ENCODE peak calls at places on chromosome 12, in six cellular contexts. H is H1; O is GM12864; Q is testis; N is CD8-positive, alpha-beta T cell; D is fibroblast of the aortic adventitia. Y is an unnamed sample.

GRCh38 chr12:47954058-47954457 is 9.3 kb upstream of the TMEM106C start:
- DNase-seq in O (no peak), D (no peak), H (no peak), N (no peak), Q (no peak), Y (no peak)

GRCh38 chr12:26429070-26429691 is 233.8 kb downstream of the SSPN start:
- DNase-seq in N (no peak), O (no peak), D (no peak), Q (no peak), H (no peak), Y (no peak)

GRCh38 chr12:45458238-45458637 is 242.3 kb downstream of the ANO6 start:
- DNase-seq in O (no peak), Q (no peak), H (no peak), D (peak; percentile 70), N (no peak), Y (no peak)

GRCh38 chr12:104376650-104377506 is 73.3 kb downstream of the EID3 start:
- DNase-seq in Q (no peak), D (no peak), N (no peak), H (no peak), O (no peak), Y (no peak)

GRCh38 chr12:53954694-53955035 is at the start of gene HOXC12:
- DNase-seq in D (no peak), N (no peak), Q (no peak), O (no peak), H (no peak), Y (no peak)

GRCh38 chr12:89701606-89702206 is 6.9 kb downstream of the ATP2B1 start:
- DNase-seq in D (no peak), H (no peak), N (no peak), Q (no peak), O (no peak), Y (peak; percentile 22)

GRCh38 chr12:89345830-89346740 is 6.2 kb downstream of the DUSP6 start:
- DNase-seq in N (peak; percentile 15), D (peak; percentile 52), Q (peak; percentile 39), O (peak; percentile 92), H (no peak), Y (peak; percentile 92)

GRCh38 chr12:28704477-28705169 is 444.5 kb upstream of the FAR2 start:
- DNase-seq in D (peak; percentile 46), O (no peak), Q (no peak), H (no peak), N (no peak), Y (no peak)

DNA sequence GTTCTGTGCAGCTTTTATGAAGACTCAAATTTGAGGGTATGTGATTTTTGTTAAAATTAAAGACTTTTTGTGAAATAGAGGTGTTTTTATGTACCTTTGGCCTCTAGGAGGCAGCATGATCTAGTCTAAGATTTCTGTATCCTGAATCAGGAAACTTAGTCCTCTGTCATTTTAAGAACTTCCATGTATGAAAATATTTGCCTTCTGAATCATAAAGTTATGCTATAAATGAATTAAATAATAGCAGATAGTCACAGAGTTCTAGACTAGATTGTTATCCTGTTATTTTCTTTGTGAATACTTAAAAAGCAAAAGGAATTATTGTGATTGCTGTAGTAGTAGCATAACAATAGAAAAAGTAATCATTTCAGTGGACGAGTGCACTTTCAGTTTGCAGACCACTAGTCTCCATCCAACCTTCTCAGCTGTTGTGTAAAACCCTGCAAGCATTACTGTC is 56.3 kb downstream of the FGD4 start:
- DNase-seq in O (peak; percentile 31), Q (no peak), N (peak; percentile 14), H (no peak), D (peak; percentile 89), Y (peak; percentile 65)
- H3K4me3 ChIP-seq in O (no peak overlapping the region), Q (no peak overlapping the region), N (no peak overlapping the region), H (no peak overlapping the region), D (peak overlapping the region; percentile 51), Y (peak overlapping the region; percentile 20)

GRCh38 chr12:113463746-113464743 is 7.6 kb downstream of the LHX5 start:
- DNase-seq in D (no peak), O (no peak), Q (no peak), N (no peak), H (no peak), Y (no peak)

GRCh38 chr12:113462117-113462774 is 9.4 kb downstream of the LHX5 start:
- DNase-seq in H (no peak), N (peak; percentile 65), O (no peak), D (peak; percentile 76), Q (peak; percentile 91), Y (peak; percentile 62)

GRCh38 chr12:113459981-113460380 is 11.7 kb downstream of the LHX5 start:
- DNase-seq in D (no peak), N (no peak), H (no peak), O (no peak), Q (no peak), Y (no peak)

GRCh38 chr12:113462880-113463745 is 8.6 kb downstream of the LHX5 start:
- DNase-seq in D (no peak), O (no peak), Q (no peak), H (no peak), N (no peak), Y (no peak)

DNA sequence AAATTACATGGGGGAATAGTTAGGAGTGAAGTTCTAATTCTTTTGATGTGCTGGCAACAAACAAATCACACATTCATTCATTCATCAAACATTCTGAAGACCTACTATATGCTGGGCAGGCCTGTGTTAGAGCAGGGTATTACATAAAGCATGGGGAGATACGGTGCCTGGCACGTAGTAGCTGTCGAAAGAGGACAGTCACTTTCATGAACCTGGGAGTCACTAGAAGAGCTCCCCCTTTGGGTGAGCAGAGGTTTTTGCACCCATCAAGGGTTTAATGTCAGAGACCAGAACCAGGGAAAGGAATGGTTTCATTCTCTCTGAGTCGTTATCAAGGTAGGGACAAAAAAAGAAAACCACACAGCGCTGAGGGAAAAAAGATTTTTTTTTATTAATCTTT is 10.0 kb downstream of the LHX5 start:
- DNase-seq in D (no peak), H (no peak), N (no peak), O (no peak), Q (no peak), Y (peak; percentile 35)
- TF ChIP-seq CTCF in D (peak; percentile 62), H (peak; percentile 85), N (no peak), O (peak; percentile 70), Q (no peak), Y (peak; percentile 58)

DNA sequence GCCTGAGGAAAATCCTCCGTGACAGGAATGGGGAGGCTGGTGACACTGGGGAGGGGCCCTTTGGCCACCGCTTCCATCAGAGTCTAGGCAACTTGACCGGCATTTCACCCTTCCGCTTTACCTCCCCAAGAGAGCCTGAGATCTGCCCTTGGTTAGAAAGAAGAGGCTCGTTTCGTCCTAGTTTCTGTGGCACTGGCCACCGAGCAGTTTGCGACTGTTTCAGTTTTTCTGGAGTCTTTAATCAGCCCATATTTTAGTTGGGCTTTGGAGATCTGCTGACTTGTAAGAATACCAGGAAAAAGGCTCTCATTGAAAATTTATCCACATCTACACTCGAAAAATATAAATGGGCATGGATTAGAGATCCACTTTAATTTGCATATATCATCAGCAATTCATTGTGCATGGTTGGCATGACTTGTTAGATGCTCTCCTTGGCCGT is 414 bp upstream of the ANKS1B start:
- DNase-seq in N (no peak), O (no peak), H (no peak), D (peak; percentile 17), Q (no peak), Y (peak; percentile 21)
- H3K4me3 ChIP-seq in N (no peak overlapping the region), O (peak overlapping the region; percentile 58), H (peak overlapping the region; percentile 66), D (peak overlapping the region; percentile 69), Q (peak overlapping the region; percentile 70), Y (peak overlapping the region; percentile 66)

GRCh38 chr12:92574046-92574783 is 128.6 kb upstream of the PLEKHG7 start:
- DNase-seq in N (no peak), D (no peak), Q (no peak), O (no peak), H (no peak), Y (no peak)
- TF ChIP-seq CTCF in N (peak; percentile 21), D (no peak), Q (no peak), O (peak; percentile 31), H (peak; percentile 60), Y (peak; percentile 15)

DNA sequence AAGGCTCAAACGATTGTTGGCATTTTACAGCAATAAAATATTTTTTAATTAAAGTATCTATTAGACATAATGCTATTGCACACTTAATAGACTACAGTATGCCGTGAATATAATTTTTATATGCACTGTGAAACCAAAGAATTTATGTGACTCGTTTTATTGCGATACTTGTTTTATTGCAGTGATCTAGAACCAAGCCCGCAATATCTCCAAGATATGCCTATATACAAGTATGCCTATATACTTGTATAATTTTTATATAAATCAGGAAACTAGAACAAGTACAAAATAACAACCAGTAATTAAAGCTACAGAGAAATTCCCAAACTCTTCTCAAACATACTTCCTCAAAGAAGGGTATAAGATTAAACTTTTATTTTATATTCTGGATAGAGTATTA is 31.3 kb downstream of the EEA1 start:
- DNase-seq in N (no peak), Q (no peak), D (no peak), H (no peak), O (no peak), Y (no peak)
- H3K4me3 ChIP-seq in N (no peak overlapping the region), Q (no peak overlapping the region), D (no peak overlapping the region), H (no peak overlapping the region), O (no peak overlapping the region), Y (no peak overlapping the region)

DNA sequence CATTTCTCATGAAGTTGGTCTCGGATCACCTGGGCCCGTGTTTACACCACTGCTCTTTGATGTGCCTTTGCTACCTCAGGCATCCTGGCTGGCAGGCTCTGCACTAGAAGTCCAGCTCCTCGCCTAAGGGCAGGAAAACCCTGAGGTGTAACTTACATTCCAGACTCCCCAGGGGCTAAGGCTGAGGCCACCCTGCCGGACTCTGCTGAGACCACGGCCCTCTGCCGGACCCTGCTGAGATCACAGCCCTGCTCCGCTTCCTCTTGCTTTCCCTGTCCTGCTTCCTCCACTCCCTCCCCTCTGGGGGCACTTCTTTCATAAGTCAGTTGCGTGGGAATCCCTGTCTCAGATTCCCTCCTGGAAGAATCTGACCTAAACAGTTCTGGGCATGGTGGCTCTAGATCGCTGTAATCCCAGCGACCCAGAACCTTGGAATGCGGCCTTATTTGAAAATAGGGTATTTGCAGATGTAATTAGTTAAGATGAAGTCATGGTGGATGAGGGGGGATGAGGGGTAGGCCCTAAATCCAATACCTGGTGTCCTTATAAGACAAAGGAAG is 17.2 kb downstream of the RILPL1 start:
- DNase-seq in N (no peak), H (no peak), D (no peak), O (no peak), Q (no peak), Y (no peak)
- TF ChIP-seq CTCF in N (no peak), H (no peak), D (no peak), O (no peak), Q (no peak), Y (no peak)

Y was measured in GM12865.